ENCODE peak calls at places on chromosomes 3 and 15, in seven cellular contexts. H is thoracic aorta; D is tibial artery; P is CD8-positive, alpha-beta T cell; K is lower lobe of right lung; X is ovary; U is HAP-1. J is an unnamed sample.

GRCh38 chr3:186847437-186847836 is 4.9 kb downstream of the ADIPOQ start:
- DNase-seq in H (no peak), D (no peak), P (no peak), K (no peak), X (no peak), U (no peak), J (no peak)

GRCh38 chr3:55013145-55013544 is 85.3 kb upstream of the LRTM1 start:
- DNase-seq in H (no peak), D (no peak), P (no peak), K (no peak), X (no peak), U (peak; percentile 15), J (no peak)

GRCh38 chr15:84915011-84915958 is 30.8 kb downstream of the SLC28A1 start:
- DNase-seq in H (peak; percentile 84), D (peak; percentile 95), P (no peak), K (peak; percentile 60), X (peak; percentile 65), U (peak; percentile 76), J (no peak)

GRCh38 chr3:150128126-150128525 is 157.4 kb upstream of the PFN2 start:
- DNase-seq in H (no peak), D (no peak), P (no peak), K (no peak), X (no peak), U (no peak), J (no peak)

GRCh38 chr15:47870300-47870955 is 153.1 kb downstream of the SEMA6D start:
- DNase-seq in H (no peak), D (peak; percentile 81), P (no peak), K (no peak), X (no peak), U (no peak), J (no peak)

GRCh38 chr3:45441570-45442313 is 53.4 kb downstream of the LARS2 start:
- DNase-seq in H (no peak), D (no peak), P (no peak), K (no peak), X (no peak), U (peak; percentile 56), J (no peak)

GRCh38 chr3:143648708-143649107 is 199.6 kb downstream of the SLC9A9 start:
- DNase-seq in H (no peak), D (no peak), P (no peak), K (no peak), X (no peak), U (peak; percentile 62), J (no peak)

GRCh38 chr3:17955411-17955810 is 213.0 kb upstream of the TBC1D5 start:
- DNase-seq in H (no peak), D (no peak), P (no peak), K (no peak), X (no peak), U (no peak), J (no peak)

GRCh38 chr3:183142199-183142598 is 20.3 kb downstream of the LAMP3 start:
- DNase-seq in H (no peak), D (no peak), P (no peak), K (no peak), X (no peak), U (no peak), J (no peak)

GRCh38 chr3:42043116-42043796 is 47.9 kb upstream of the TRAK1 start:
- DNase-seq in H (no peak), D (no peak), P (no peak), K (no peak), X (no peak), U (peak; percentile 89), J (no peak)

GRCh38 chr15:72521682-72522081 is 47.6 kb downstream of the ARIH1 start:
- DNase-seq in H (no peak), D (no peak), P (no peak), K (no peak), X (peak; percentile 58), U (no peak), J (no peak)

GRCh38 chr15:69338535-69339213 is 40.0 kb downstream of the PAQR5 start:
- DNase-seq in H (no peak), D (no peak), P (no peak), K (no peak), X (no peak), U (no peak), J (no peak)

GRCh38 chr15:52284164-52284563 is 11.4 kb downstream of the MYO5C start:
- DNase-seq in H (no peak), D (no peak), P (no peak), K (no peak), X (no peak), U (no peak), J (no peak)

GRCh38 chr3:117903226-117903625 is 1131.4 kb downstream of the IGSF11 start:
- DNase-seq in H (no peak), D (no peak), P (no peak), K (no peak), X (no peak), U (no peak), J (no peak)

DNA sequence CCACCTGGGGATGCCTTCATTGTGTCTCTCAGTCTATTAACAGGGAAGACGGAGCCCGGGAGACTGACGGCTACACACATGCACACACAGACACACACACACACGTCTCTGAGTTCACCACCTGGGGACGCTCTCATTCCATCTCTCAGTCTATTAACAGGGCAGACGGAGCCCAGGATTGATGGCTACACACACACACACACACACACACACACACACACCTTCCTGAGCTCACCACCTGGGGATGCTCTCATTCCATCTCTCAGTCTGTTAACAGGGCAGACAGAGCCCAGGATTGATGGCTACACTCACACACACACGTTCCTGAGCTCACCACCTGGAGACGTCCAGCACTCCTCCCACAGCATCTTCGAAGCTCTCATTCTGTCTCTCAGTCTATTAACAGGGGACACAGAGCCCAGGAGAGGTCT is 143.9 kb downstream of the OR4M2 start:
- DNase-seq in H (no peak), D (no peak), P (no peak), K (no peak), X (no peak), U (no peak), J (no peak)
- H3K9me3 ChIP-seq in H (no peaks in the 10 kb centered on the region), D (no peaks in the 10 kb centered on the region), P (no peaks in the 10 kb centered on the region), K (no peaks in the 10 kb centered on the region), X (no peaks in the 10 kb centered on the region), U (peaks cover 66% of the 10 kb centered on the region), J (no peaks in the 10 kb centered on the region)

GRCh38 chr15:20349774-20350498 is 191.7 kb downstream of the GOLGA6L6 start:
- DNase-seq in H (no peak), D (peak; percentile 66), P (no peak), K (peak; percentile 62), X (no peak), U (no peak), J (no peak)
- H3K9me3 ChIP-seq in H (no peaks in the 10 kb centered on the region), D (no peaks in the 10 kb centered on the region), P (no peaks in the 10 kb centered on the region), K (peaks cover 7% of the 10 kb centered on the region), X (no peaks in the 10 kb centered on the region), U (peaks cover 72% of the 10 kb centered on the region), J (no peaks in the 10 kb centered on the region)

DNA sequence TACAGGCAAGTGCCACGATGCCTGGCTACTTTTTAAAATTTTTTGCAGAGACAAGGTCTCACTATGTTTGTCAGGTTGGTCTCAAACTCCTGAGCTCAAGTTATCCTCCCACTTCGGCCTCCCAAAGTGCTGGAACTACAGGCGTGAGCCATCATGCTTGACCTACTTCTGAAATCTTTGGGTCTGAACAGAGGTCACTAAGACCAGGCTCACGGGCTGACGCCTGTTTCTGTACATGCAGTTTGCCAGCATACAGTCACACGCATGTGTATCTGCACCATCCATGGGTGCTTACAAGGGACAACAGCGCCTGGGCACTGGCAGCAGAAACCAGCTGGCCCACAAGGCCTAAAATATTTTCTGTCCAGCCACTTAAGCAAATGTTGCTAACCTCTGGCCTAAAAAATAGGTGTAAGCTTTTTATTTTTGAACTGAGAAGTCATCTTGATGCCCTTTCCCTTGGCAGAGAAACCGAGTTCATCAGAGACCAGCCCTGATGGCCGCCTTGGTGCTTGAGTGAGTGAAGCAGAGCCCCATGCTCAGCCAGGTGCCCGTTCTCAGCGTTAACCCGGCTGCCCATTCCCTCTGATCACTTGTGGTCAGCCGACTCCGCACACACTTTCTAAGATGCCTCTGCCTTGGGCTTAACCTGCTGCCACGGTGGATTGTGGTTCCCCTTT is 425.2 kb downstream of the OCA2 start:
- DNase-seq in H (no peak), D (no peak), P (no peak), K (no peak), X (no peak), U (no peak), J (no peak)
- H3K9me3 ChIP-seq in H (no peaks in the 10 kb centered on the region), D (no peaks in the 10 kb centered on the region), P (no peaks in the 10 kb centered on the region), K (no peaks in the 10 kb centered on the region), X (no peaks in the 10 kb centered on the region), U (no peaks in the 10 kb centered on the region), J (no peaks in the 10 kb centered on the region)

GRCh38 chr3:20700702-20701101 is 514.7 kb upstream of the SGO1 start:
- DNase-seq in H (no peak), D (no peak), P (no peak), K (no peak), X (no peak), U (no peak), J (no peak)

GRCh38 chr3:20696393-20697045 is 510.5 kb upstream of the SGO1 start:
- DNase-seq in H (no peak), D (no peak), P (no peak), K (no peak), X (no peak), U (no peak), J (no peak)

GRCh38 chr3:20698896-20699295 is 512.9 kb upstream of the SGO1 start:
- DNase-seq in H (no peak), D (no peak), P (no peak), K (no peak), X (no peak), U (no peak), J (no peak)
- H3K9me3 ChIP-seq in H (no peaks in the 10 kb centered on the region), D (no peaks in the 10 kb centered on the region), P (no peaks in the 10 kb centered on the region), K (no peaks in the 10 kb centered on the region), X (no peaks in the 10 kb centered on the region), U (no peaks in the 10 kb centered on the region), J (no peaks in the 10 kb centered on the region)

GRCh38 chr3:180196658-180197057 is 159.9 kb upstream of the PEX5L start:
- DNase-seq in H (no peak), D (no peak), P (no peak), K (no peak), X (no peak), U (no peak), J (no peak)
- H3K9me3 ChIP-seq in H (no peaks in the 10 kb centered on the region), D (no peaks in the 10 kb centered on the region), P (no peaks in the 10 kb centered on the region), K (no peaks in the 10 kb centered on the region), X (no peaks in the 10 kb centered on the region), U (no peaks in the 10 kb centered on the region), J (no peaks in the 10 kb centered on the region)

GRCh38 chr15:75589071-75589470 is 10.0 kb upstream of the PTPN9 start:
- DNase-seq in H (no peak), D (no peak), P (no peak), K (no peak), X (no peak), U (peak; percentile 85), J (no peak)
- H3K9me3 ChIP-seq in H (no peaks in the 10 kb centered on the region), D (no peaks in the 10 kb centered on the region), P (no peaks in the 10 kb centered on the region), K (no peaks in the 10 kb centered on the region), X (no peaks in the 10 kb centered on the region), U (no peaks in the 10 kb centered on the region), J (no peaks in the 10 kb centered on the region)

J was measured in T-helper 17 cell.